ENCODE peak calls at places on chromosomes 6 and 20, in ten cellular contexts. One of them, this sample, is unnamed.

GRCh38 chr6:41599015-41599835 is 39.0 kb upstream of the MDFI start:
- DNase-seq in stomach: peak; percentile 62
- DNase-seq in sigmoid colon: peak; percentile 61
- DNase-seq in upper lobe of left lung: peak; percentile 70
- DNase-seq in Panc1: no peak
- DNase-seq in endothelial cell of umbilical vein: no peak
- DNase-seq in breast epithelium: no peak
- DNase-seq in transverse colon: no peak
- DNase-seq in HCT116: no peak
- DNase-seq in spleen: peak; percentile 61
- DNase-seq in this sample: no peak

GRCh38 chr6:12163149-12163548 is 127.0 kb upstream of the EDN1 start:
- DNase-seq in Panc1: no peak
- DNase-seq in upper lobe of left lung: no peak
- DNase-seq in spleen: peak; percentile 80
- DNase-seq in stomach: no peak
- DNase-seq in sigmoid colon: no peak
- DNase-seq in breast epithelium: no peak
- DNase-seq in endothelial cell of umbilical vein: no peak
- DNase-seq in transverse colon: no peak
- DNase-seq in HCT116: no peak
- DNase-seq in this sample: no peak

GRCh38 chr20:50519036-50519780 is 9.0 kb downstream of the PTPN1 start:
- DNase-seq in endothelial cell of umbilical vein: no peak
- DNase-seq in stomach: no peak
- DNase-seq in breast epithelium: no peak
- DNase-seq in HCT116: no peak
- DNase-seq in sigmoid colon: no peak
- DNase-seq in upper lobe of left lung: no peak
- DNase-seq in Panc1: no peak
- DNase-seq in transverse colon: peak; percentile 43
- DNase-seq in spleen: no peak
- DNase-seq in this sample: no peak

GRCh38 chr6:168122011-168122410 is 43.0 kb upstream of the FRMD1 start:
- DNase-seq in spleen: peak; percentile 54
- DNase-seq in HCT116: no peak
- DNase-seq in stomach: no peak
- DNase-seq in sigmoid colon: peak; percentile 28
- DNase-seq in endothelial cell of umbilical vein: no peak
- DNase-seq in transverse colon: no peak
- DNase-seq in Panc1: no peak
- DNase-seq in upper lobe of left lung: peak; percentile 63
- DNase-seq in breast epithelium: peak; percentile 33
- DNase-seq in this sample: no peak

GRCh38 chr20:50532231-50532630 is 22.0 kb downstream of the PTPN1 start:
- DNase-seq in HCT116: no peak
- DNase-seq in upper lobe of left lung: no peak
- DNase-seq in Panc1: no peak
- DNase-seq in spleen: no peak
- DNase-seq in transverse colon: no peak
- DNase-seq in sigmoid colon: no peak
- DNase-seq in stomach: no peak
- DNase-seq in endothelial cell of umbilical vein: no peak
- DNase-seq in breast epithelium: no peak
- DNase-seq in this sample: no peak

GRCh38 chr20:37535443-37536132 is 7.9 kb upstream of the BLCAP start:
- DNase-seq in stomach: no peak
- DNase-seq in HCT116: no peak
- DNase-seq in Panc1: no peak
- DNase-seq in endothelial cell of umbilical vein: no peak
- DNase-seq in transverse colon: no peak
- DNase-seq in upper lobe of left lung: peak; percentile 53
- DNase-seq in breast epithelium: no peak
- DNase-seq in spleen: peak; percentile 54
- DNase-seq in sigmoid colon: no peak
- DNase-seq in this sample: no peak

GRCh38 chr6:170347975-170348374 is 41.4 kb downstream of the FAM120B start:
- DNase-seq in endothelial cell of umbilical vein: peak; percentile 25
- DNase-seq in breast epithelium: no peak
- DNase-seq in spleen: no peak
- DNase-seq in upper lobe of left lung: no peak
- DNase-seq in transverse colon: no peak
- DNase-seq in stomach: no peak
- DNase-seq in HCT116: no peak
- DNase-seq in Panc1: no peak
- DNase-seq in sigmoid colon: no peak
- DNase-seq in this sample: peak; percentile 58

GRCh38 chr20:9276964-9277363 is 208.1 kb downstream of the PLCB4 start:
- DNase-seq in transverse colon: no peak
- DNase-seq in upper lobe of left lung: no peak
- DNase-seq in spleen: no peak
- DNase-seq in stomach: no peak
- DNase-seq in sigmoid colon: no peak
- DNase-seq in endothelial cell of umbilical vein: no peak
- DNase-seq in HCT116: no peak
- DNase-seq in breast epithelium: no peak
- DNase-seq in Panc1: no peak
- DNase-seq in this sample: no peak

GRCh38 chr20:38167851-38168760 is 3.0 kb upstream of the TGM2 start:
- DNase-seq in spleen: peak; percentile 86
- DNase-seq in sigmoid colon: peak; percentile 85
- DNase-seq in HCT116: no peak
- DNase-seq in endothelial cell of umbilical vein: peak; percentile 77
- DNase-seq in stomach: peak; percentile 51
- DNase-seq in upper lobe of left lung: no peak
- DNase-seq in Panc1: no peak
- DNase-seq in breast epithelium: no peak
- DNase-seq in transverse colon: peak; percentile 55
- DNase-seq in this sample: no peak

GRCh38 chr6:157333956-157334355 is 10.6 kb upstream of the TMEM242 start:
- DNase-seq in breast epithelium: no peak
- DNase-seq in sigmoid colon: no peak
- DNase-seq in stomach: no peak
- DNase-seq in HCT116: no peak
- DNase-seq in endothelial cell of umbilical vein: no peak
- DNase-seq in Panc1: no peak
- DNase-seq in transverse colon: no peak
- DNase-seq in spleen: no peak
- DNase-seq in upper lobe of left lung: no peak
- DNase-seq in this sample: no peak
- TF ChIP-seq POLR2AphosphoS5 in breast epithelium: no peak
- TF ChIP-seq POLR2AphosphoS5 in sigmoid colon: no peak
- TF ChIP-seq POLR2AphosphoS5 in stomach: no peak
- TF ChIP-seq POLR2AphosphoS5 in HCT116: no peak
- TF ChIP-seq POLR2AphosphoS5 in endothelial cell of umbilical vein: no peak
- TF ChIP-seq POLR2AphosphoS5 in Panc1: no peak
- TF ChIP-seq POLR2AphosphoS5 in transverse colon: no peak
- TF ChIP-seq POLR2AphosphoS5 in spleen: no peak
- TF ChIP-seq POLR2AphosphoS5 in upper lobe of left lung: no peak
- TF ChIP-seq POLR2AphosphoS5 in this sample: no peak

GRCh38 chr6:137176729-137177128 is 3.3 kb upstream of the IL22RA2 start:
- DNase-seq in sigmoid colon: no peak
- DNase-seq in upper lobe of left lung: no peak
- DNase-seq in spleen: no peak
- DNase-seq in breast epithelium: no peak
- DNase-seq in endothelial cell of umbilical vein: no peak
- DNase-seq in Panc1: no peak
- DNase-seq in transverse colon: no peak
- DNase-seq in HCT116: no peak
- DNase-seq in stomach: no peak
- DNase-seq in this sample: no peak

GRCh38 chr6:137182654-137183073 is 9.2 kb upstream of the IL22RA2 start:
- DNase-seq in breast epithelium: no peak
- DNase-seq in stomach: no peak
- DNase-seq in HCT116: no peak
- DNase-seq in sigmoid colon: no peak
- DNase-seq in spleen: no peak
- DNase-seq in upper lobe of left lung: no peak
- DNase-seq in Panc1: no peak
- DNase-seq in transverse colon: no peak
- DNase-seq in endothelial cell of umbilical vein: no peak
- DNase-seq in this sample: no peak

GRCh38 chr6:137185290-137185689 is 11.8 kb upstream of the IL22RA2 start:
- DNase-seq in sigmoid colon: no peak
- DNase-seq in Panc1: no peak
- DNase-seq in HCT116: no peak
- DNase-seq in upper lobe of left lung: no peak
- DNase-seq in stomach: no peak
- DNase-seq in breast epithelium: no peak
- DNase-seq in spleen: no peak
- DNase-seq in endothelial cell of umbilical vein: no peak
- DNase-seq in transverse colon: no peak
- DNase-seq in this sample: no peak

GRCh38 chr6:137177611-137178010 is 4.2 kb upstream of the IL22RA2 start:
- DNase-seq in spleen: no peak
- DNase-seq in transverse colon: no peak
- DNase-seq in HCT116: no peak
- DNase-seq in stomach: no peak
- DNase-seq in endothelial cell of umbilical vein: no peak
- DNase-seq in Panc1: no peak
- DNase-seq in upper lobe of left lung: no peak
- DNase-seq in sigmoid colon: no peak
- DNase-seq in breast epithelium: no peak
- DNase-seq in this sample: no peak

GRCh38 chr6:137181876-137182653 is 8.6 kb upstream of the IL22RA2 start:
- DNase-seq in stomach: no peak
- DNase-seq in spleen: no peak
- DNase-seq in sigmoid colon: no peak
- DNase-seq in endothelial cell of umbilical vein: no peak
- DNase-seq in transverse colon: no peak
- DNase-seq in upper lobe of left lung: no peak
- DNase-seq in Panc1: no peak
- DNase-seq in HCT116: no peak
- DNase-seq in breast epithelium: no peak
- DNase-seq in this sample: no peak
- H3K9me3 ChIP-seq in stomach: no peaks in the 10 kb centered on the region
- H3K9me3 ChIP-seq in spleen: peaks cover 58% of the 10 kb centered on the region
- H3K9me3 ChIP-seq in sigmoid colon: no peaks in the 10 kb centered on the region
- H3K9me3 ChIP-seq in endothelial cell of umbilical vein: no peaks in the 10 kb centered on the region
- H3K9me3 ChIP-seq in transverse colon: peaks cover 21% of the 10 kb centered on the region
- H3K9me3 ChIP-seq in upper lobe of left lung: peaks cover 42% of the 10 kb centered on the region
- H3K9me3 ChIP-seq in Panc1: peaks cover 23% of the 10 kb centered on the region
- H3K9me3 ChIP-seq in HCT116: peaks cover 3% of the 10 kb centered on the region
- H3K9me3 ChIP-seq in breast epithelium: peaks cover 39% of the 10 kb centered on the region
- H3K9me3 ChIP-seq in this sample: no peaks in the 10 kb centered on the region

GRCh38 chr6:139925894-139926641 is 551.6 kb upstream of the CITED2 start:
- DNase-seq in spleen: no peak
- DNase-seq in endothelial cell of umbilical vein: no peak
- DNase-seq in Panc1: no peak
- DNase-seq in upper lobe of left lung: no peak
- DNase-seq in sigmoid colon: no peak
- DNase-seq in breast epithelium: no peak
- DNase-seq in transverse colon: no peak
- DNase-seq in HCT116: no peak
- DNase-seq in stomach: no peak
- DNase-seq in this sample: no peak
- TF ChIP-seq POLR2AphosphoS5 in spleen: no peak
- TF ChIP-seq POLR2AphosphoS5 in endothelial cell of umbilical vein: no peak
- TF ChIP-seq POLR2AphosphoS5 in Panc1: no peak
- TF ChIP-seq POLR2AphosphoS5 in upper lobe of left lung: no peak
- TF ChIP-seq POLR2AphosphoS5 in sigmoid colon: no peak
- TF ChIP-seq POLR2AphosphoS5 in breast epithelium: no peak
- TF ChIP-seq POLR2AphosphoS5 in transverse colon: no peak
- TF ChIP-seq POLR2AphosphoS5 in HCT116: no peak
- TF ChIP-seq POLR2AphosphoS5 in stomach: peak; percentile 15
- TF ChIP-seq POLR2AphosphoS5 in this sample: no peak

DNA sequence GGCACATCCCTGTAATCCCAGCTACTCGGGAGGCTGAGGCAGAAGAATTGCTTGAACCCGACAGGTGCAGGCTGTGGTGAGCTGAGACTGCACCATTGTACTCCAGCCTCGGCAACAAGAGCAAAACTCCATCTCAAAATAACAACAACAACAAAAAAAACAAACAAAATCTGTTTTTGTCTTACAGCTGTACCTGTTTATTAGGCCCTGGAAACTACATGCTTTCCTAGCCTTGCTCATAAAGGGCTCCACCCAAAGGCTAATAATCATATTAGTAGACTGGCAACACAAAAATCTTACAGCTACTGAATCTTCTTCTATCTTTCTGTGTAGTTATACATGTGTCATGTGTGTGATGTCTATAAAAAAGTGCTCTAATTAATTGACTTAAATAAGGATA is 503.9 kb upstream of the EYS start:
- DNase-seq in HCT116: no peak
- DNase-seq in transverse colon: no peak
- DNase-seq in stomach: no peak
- DNase-seq in endothelial cell of umbilical vein: no peak
- DNase-seq in spleen: no peak
- DNase-seq in breast epithelium: no peak
- DNase-seq in upper lobe of left lung: no peak
- DNase-seq in sigmoid colon: no peak
- DNase-seq in Panc1: no peak
- DNase-seq in this sample: no peak
- H3K9me3 ChIP-seq in HCT116: peaks cover 12% of the 10 kb centered on the region
- H3K9me3 ChIP-seq in transverse colon: peaks cover 7% of the 10 kb centered on the region
- H3K9me3 ChIP-seq in stomach: no peaks in the 10 kb centered on the region
- H3K9me3 ChIP-seq in endothelial cell of umbilical vein: no peaks in the 10 kb centered on the region
- H3K9me3 ChIP-seq in spleen: peaks cover 10% of the 10 kb centered on the region
- H3K9me3 ChIP-seq in breast epithelium: peaks cover 7% of the 10 kb centered on the region
- H3K9me3 ChIP-seq in upper lobe of left lung: peaks cover 11% of the 10 kb centered on the region
- H3K9me3 ChIP-seq in sigmoid colon: no peaks in the 10 kb centered on the region
- H3K9me3 ChIP-seq in Panc1: peaks cover 3% of the 10 kb centered on the region
- H3K9me3 ChIP-seq in this sample: no peaks in the 10 kb centered on the region

GRCh38 chr20:20084296-20084752 is 32.0 kb downstream of the CFAP61 start:
- DNase-seq in Panc1: no peak
- DNase-seq in upper lobe of left lung: no peak
- DNase-seq in spleen: no peak
- DNase-seq in HCT116: no peak
- DNase-seq in breast epithelium: no peak
- DNase-seq in stomach: no peak
- DNase-seq in endothelial cell of umbilical vein: no peak
- DNase-seq in sigmoid colon: no peak
- DNase-seq in transverse colon: no peak
- DNase-seq in this sample: no peak

GRCh38 chr20:20083796-20084195 is 31.5 kb downstream of the CFAP61 start:
- DNase-seq in endothelial cell of umbilical vein: peak; percentile 33
- DNase-seq in sigmoid colon: no peak
- DNase-seq in stomach: no peak
- DNase-seq in spleen: no peak
- DNase-seq in HCT116: peak; percentile 19
- DNase-seq in breast epithelium: no peak
- DNase-seq in transverse colon: no peak
- DNase-seq in Panc1: peak; percentile 18
- DNase-seq in upper lobe of left lung: no peak
- DNase-seq in this sample: no peak

GRCh38 chr20:20085071-20085470 is 32.7 kb downstream of the CFAP61 start:
- DNase-seq in Panc1: no peak
- DNase-seq in upper lobe of left lung: no peak
- DNase-seq in endothelial cell of umbilical vein: no peak
- DNase-seq in breast epithelium: no peak
- DNase-seq in HCT116: no peak
- DNase-seq in spleen: no peak
- DNase-seq in stomach: no peak
- DNase-seq in sigmoid colon: no peak
- DNase-seq in transverse colon: no peak
- DNase-seq in this sample: no peak

GRCh38 chr20:20089018-20089417 is 36.7 kb downstream of the CFAP61 start:
- DNase-seq in HCT116: no peak
- DNase-seq in transverse colon: no peak
- DNase-seq in spleen: no peak
- DNase-seq in upper lobe of left lung: no peak
- DNase-seq in endothelial cell of umbilical vein: no peak
- DNase-seq in breast epithelium: no peak
- DNase-seq in sigmoid colon: no peak
- DNase-seq in stomach: no peak
- DNase-seq in Panc1: no peak
- DNase-seq in this sample: no peak

GRCh38 chr20:20085812-20086211 is 33.5 kb downstream of the CFAP61 start:
- DNase-seq in stomach: peak; percentile 35
- DNase-seq in Panc1: no peak
- DNase-seq in breast epithelium: no peak
- DNase-seq in sigmoid colon: no peak
- DNase-seq in HCT116: no peak
- DNase-seq in upper lobe of left lung: no peak
- DNase-seq in transverse colon: no peak
- DNase-seq in endothelial cell of umbilical vein: no peak
- DNase-seq in spleen: no peak
- DNase-seq in this sample: peak; percentile 74
- TF ChIP-seq POLR2AphosphoS5 in stomach: peak; percentile 55
- TF ChIP-seq POLR2AphosphoS5 in Panc1: no peak
- TF ChIP-seq POLR2AphosphoS5 in breast epithelium: no peak
- TF ChIP-seq POLR2AphosphoS5 in sigmoid colon: no peak
- TF ChIP-seq POLR2AphosphoS5 in HCT116: no peak
- TF ChIP-seq POLR2AphosphoS5 in upper lobe of left lung: no peak
- TF ChIP-seq POLR2AphosphoS5 in transverse colon: no peak
- TF ChIP-seq POLR2AphosphoS5 in endothelial cell of umbilical vein: no peak
- TF ChIP-seq POLR2AphosphoS5 in spleen: no peak
- TF ChIP-seq POLR2AphosphoS5 in this sample: peak; percentile 96

This sample was measured in prostate gland.